ENCODE peak calls at places on chromosomes 6 and 20, in eight cellular contexts. N is CD8-positive, alpha-beta T cell; G is endodermal cell; L is thoracic aorta; P is sigmoid colon; E is fibroblast of pulmonary artery; D is Karpas-422; T is right cardiac atrium. Z is an unnamed sample.

GRCh38 chr6:162488444-162488843 is 239.1 kb downstream of the PRKN start:
- DNase-seq in N (no peak), G (no peak), L (no peak), P (no peak), E (no peak), D (no peak), T (no peak), Z (no peak)

GRCh38 chr6:148303616-148304015 is 39.0 kb upstream of the SASH1 start:
- DNase-seq in N (no peak), G (no peak), L (no peak), P (no peak), E (no peak), D (no peak), T (no peak), Z (no peak)

GRCh38 chr20:32685541-32686529 is 12.1 kb upstream of the C20orf203 start:
- DNase-seq in N (no peak), G (no peak), L (no peak), P (no peak), E (peak; percentile 68), D (no peak), T (peak; percentile 54), Z (no peak)

GRCh38 chr20:34829191-34829590 is 3.7 kb upstream of the NCOA6 start:
- DNase-seq in N (no peak), G (no peak), L (no peak), P (no peak), E (no peak), D (no peak), T (no peak), Z (no peak)

GRCh38 chr6:144131248-144131709 is 19.0 kb upstream of the STX11 start:
- DNase-seq in N (no peak), G (no peak), L (no peak), P (no peak), E (peak; percentile 59), D (no peak), T (no peak), Z (no peak)

GRCh38 chr6:3454206-3455016 is 2.4 kb downstream of the SLC22A23 start:
- DNase-seq in N (no peak), G (no peak), L (no peak), P (no peak), E (no peak), D (no peak), T (no peak), Z (no peak)

GRCh38 chr6:73049971-73050594 is 175.2 kb downstream of the KHDC1L start:
- DNase-seq in N (no peak), G (no peak), L (no peak), P (no peak), E (no peak), D (no peak), T (no peak), Z (no peak)

GRCh38 chr6:134307870-134308269 is 10.0 kb downstream of the SGK1 start:
- DNase-seq in N (no peak), G (no peak), L (no peak), P (no peak), E (no peak), D (no peak), T (no peak), Z (no peak)

GRCh38 chr20:38109025-38109541 is 56.0 kb downstream of the TGM2 start:
- DNase-seq in N (no peak), G (peak; percentile 10), L (no peak), P (peak; percentile 94), E (peak; percentile 76), D (no peak), T (peak; percentile 77), Z (no peak)

GRCh38 chr20:4060054-4060795 is 44.9 kb upstream of the RNF24 start:
- DNase-seq in N (no peak), G (peak; percentile 71), L (no peak), P (peak; percentile 72), E (no peak), D (peak; percentile 54), T (peak; percentile 73), Z (peak; percentile 90)

GRCh38 chr6:121216928-121217327 is 117.4 kb downstream of the TBC1D32 start:
- DNase-seq in N (no peak), G (no peak), L (no peak), P (no peak), E (peak; percentile 10), D (no peak), T (no peak), Z (no peak)

GRCh38 chr6:119584088-119584487 is 234.5 kb upstream of the MAN1A1 start:
- DNase-seq in N (no peak), G (no peak), L (no peak), P (no peak), E (no peak), D (no peak), T (no peak), Z (no peak)

GRCh38 chr6:155504848-155505247 is 49.2 kb upstream of the NOX3 start:
- DNase-seq in N (no peak), G (no peak), L (no peak), P (no peak), E (no peak), D (no peak), T (no peak), Z (no peak)

GRCh38 chr6:104325341-104326172 is 534.2 kb downstream of the HACE1 start:
- DNase-seq in N (no peak), G (peak; percentile 58), L (no peak), P (no peak), E (peak; percentile 77), D (peak; percentile 61), T (no peak), Z (no peak)
- H3K4me3 ChIP-seq in N (no peak overlapping the region), G (no peak overlapping the region), L (peak overlapping the region; percentile 40), P (no peak overlapping the region), E (peak overlapping the region; percentile 28), D (no peak overlapping the region), T (no peak overlapping the region), Z (no peak overlapping the region)

GRCh38 chr6:165988757-165989456 is 178.7 kb downstream of the TBXT start:
- DNase-seq in N (no peak), G (peak; percentile 61), L (no peak), P (peak; percentile 73), E (peak; percentile 39), D (no peak), T (peak; percentile 58), Z (no peak)
- H3K4me3 ChIP-seq in N (no peak overlapping the region), G (peak overlapping the region; percentile 80), L (peak overlapping the region; percentile 43), P (peak overlapping the region; percentile 50), E (peak overlapping the region; percentile 76), D (no peak overlapping the region), T (no peak overlapping the region), Z (no peak overlapping the region)

GRCh38 chr6:161405418-161405817 is 131.6 kb upstream of the AGPAT4 start:
- DNase-seq in N (no peak), G (no peak), L (no peak), P (no peak), E (no peak), D (no peak), T (no peak), Z (no peak)

GRCh38 chr6:161409353-161409752 is 135.5 kb upstream of the AGPAT4 start:
- DNase-seq in N (no peak), G (no peak), L (no peak), P (no peak), E (no peak), D (no peak), T (no peak), Z (no peak)

GRCh38 chr6:161407115-161407514 is 133.3 kb upstream of the AGPAT4 start:
- DNase-seq in N (no peak), G (no peak), L (no peak), P (no peak), E (no peak), D (no peak), T (no peak), Z (no peak)

GRCh38 chr6:161407581-161407980 is 133.7 kb upstream of the AGPAT4 start:
- DNase-seq in N (no peak), G (no peak), L (no peak), P (no peak), E (peak; percentile 64), D (no peak), T (no peak), Z (no peak)

DNA sequence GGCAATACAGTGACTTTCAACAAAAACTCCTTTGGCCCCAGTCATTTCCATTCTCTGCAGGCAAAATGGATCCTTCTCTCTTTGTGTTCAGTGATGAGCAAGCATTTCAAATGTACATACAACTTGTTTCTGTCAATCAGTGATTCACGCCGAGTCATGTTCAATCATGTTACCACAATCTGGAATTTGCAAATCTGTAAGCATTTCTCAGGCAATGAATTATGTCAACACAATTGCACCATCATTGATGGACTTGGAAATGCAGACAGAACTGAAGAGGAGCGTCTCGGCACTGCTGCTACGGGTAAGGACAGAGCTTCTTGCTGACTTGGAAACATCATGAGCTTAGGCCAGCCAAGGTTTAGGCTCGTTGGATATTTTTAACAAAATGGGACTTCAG is 132.8 kb upstream of the AGPAT4 start:
- DNase-seq in N (no peak), G (no peak), L (no peak), P (no peak), E (peak; percentile 87), D (no peak), T (no peak), Z (no peak)
- H3K4me3 ChIP-seq in N (no peak overlapping the region), G (no peak overlapping the region), L (no peak overlapping the region), P (no peak overlapping the region), E (no peak overlapping the region), D (no peak overlapping the region), T (no peak overlapping the region), Z (no peak overlapping the region)

GRCh38 chr20:51456511-51457280 is 85.8 kb downstream of the NFATC2 start:
- DNase-seq in N (no peak), G (peak; percentile 82), L (peak; percentile 78), P (peak; percentile 98), E (peak; percentile 97), D (peak; percentile 60), T (peak; percentile 96), Z (peak; percentile 92)
- H3K4me3 ChIP-seq in N (no peak overlapping the region), G (no peak overlapping the region), L (peak overlapping the region; percentile 48), P (no peak overlapping the region), E (no peak overlapping the region), D (peak overlapping the region; percentile 32), T (no peak overlapping the region), Z (peak overlapping the region; percentile 37)

Z was measured in lower lobe of right lung.